ENCODE peak calls at places on chromosomes 4 and X, in ten cellular contexts. One of them, this sample, is unnamed. For H3K36me3, the result is how much of the 10 kb centered on the place peaks cover.

GRCh38 chr4:100581337-100581736 is 63.5 kb upstream of the EMCN start:
- DNase-seq in endodermal cell: no peak
- DNase-seq in colonic mucosa: no peak
- DNase-seq in body of pancreas: no peak
- DNase-seq in CD8-positive, alpha-beta T cell: no peak
- DNase-seq in heart right ventricle: no peak
- DNase-seq in effector memory CD4-positive, alpha-beta T cell: no peak
- DNase-seq in OCI-LY7: no peak
- DNase-seq in uterus: no peak
- DNase-seq in GM23338: no peak
- DNase-seq in this sample: peak

GRCh38 chr4:136864580-136865185 is 667.6 kb downstream of the PCDH18 start:
- DNase-seq in endodermal cell: peak
- DNase-seq in colonic mucosa: peak
- DNase-seq in body of pancreas: peak
- DNase-seq in CD8-positive, alpha-beta T cell: no peak
- DNase-seq in heart right ventricle: peak
- DNase-seq in effector memory CD4-positive, alpha-beta T cell: no peak
- DNase-seq in OCI-LY7: peak
- DNase-seq in uterus: peak
- DNase-seq in GM23338: peak
- DNase-seq in this sample: peak

GRCh38 chr4:25030283-25031076 is at the start of gene LGI2:
- DNase-seq in endodermal cell: peak
- DNase-seq in colonic mucosa: peak
- DNase-seq in body of pancreas: peak
- DNase-seq in CD8-positive, alpha-beta T cell: no peak
- DNase-seq in heart right ventricle: peak
- DNase-seq in effector memory CD4-positive, alpha-beta T cell: no peak
- DNase-seq in OCI-LY7: no peak
- DNase-seq in uterus: peak
- DNase-seq in GM23338: peak
- DNase-seq in this sample: peak

GRCh38 chr4:54571293-54571723 is 86.4 kb upstream of the KIT start:
- DNase-seq in endodermal cell: no peak
- DNase-seq in colonic mucosa: no peak
- DNase-seq in body of pancreas: no peak
- DNase-seq in CD8-positive, alpha-beta T cell: no peak
- DNase-seq in heart right ventricle: no peak
- DNase-seq in effector memory CD4-positive, alpha-beta T cell: no peak
- DNase-seq in OCI-LY7: no peak
- DNase-seq in uterus: no peak
- DNase-seq in GM23338: no peak
- DNase-seq in this sample: no peak

GRCh38 chrX:153564047-153564606 is 34.8 kb downstream of the CCNQ start:
- DNase-seq in endodermal cell: no peak
- DNase-seq in colonic mucosa: no peak
- DNase-seq in body of pancreas: no peak
- DNase-seq in CD8-positive, alpha-beta T cell: no peak
- DNase-seq in heart right ventricle: peak
- DNase-seq in effector memory CD4-positive, alpha-beta T cell: no peak
- DNase-seq in OCI-LY7: no peak
- DNase-seq in uterus: no peak
- DNase-seq in GM23338: no peak
- DNase-seq in this sample: peak

GRCh38 chrX:43939187-43939926 is 33.8 kb downstream of the NDP start:
- DNase-seq in endodermal cell: no peak
- DNase-seq in colonic mucosa: no peak
- DNase-seq in body of pancreas: no peak
- DNase-seq in CD8-positive, alpha-beta T cell: no peak
- DNase-seq in heart right ventricle: no peak
- DNase-seq in effector memory CD4-positive, alpha-beta T cell: no peak
- DNase-seq in OCI-LY7: no peak
- DNase-seq in uterus: no peak
- DNase-seq in GM23338: no peak
- DNase-seq in this sample: no peak

GRCh38 chrX:101397779-101398178 is 7.0 kb downstream of the RPL36A start:
- DNase-seq in endodermal cell: peak
- DNase-seq in colonic mucosa: no peak
- DNase-seq in body of pancreas: no peak
- DNase-seq in CD8-positive, alpha-beta T cell: no peak
- DNase-seq in heart right ventricle: no peak
- DNase-seq in effector memory CD4-positive, alpha-beta T cell: no peak
- DNase-seq in OCI-LY7: no peak
- DNase-seq in uterus: no peak
- DNase-seq in GM23338: peak
- DNase-seq in this sample: no peak

GRCh38 chrX:10233173-10233572 is 76.4 kb downstream of the CLCN4 start:
- DNase-seq in endodermal cell: no peak
- DNase-seq in colonic mucosa: no peak
- DNase-seq in body of pancreas: no peak
- DNase-seq in CD8-positive, alpha-beta T cell: no peak
- DNase-seq in heart right ventricle: no peak
- DNase-seq in effector memory CD4-positive, alpha-beta T cell: no peak
- DNase-seq in OCI-LY7: no peak
- DNase-seq in uterus: no peak
- DNase-seq in GM23338: no peak
- DNase-seq in this sample: peak

GRCh38 chr4:95304898-95305297 is 243.9 kb downstream of the UNC5C start:
- DNase-seq in endodermal cell: no peak
- DNase-seq in colonic mucosa: no peak
- DNase-seq in body of pancreas: no peak
- DNase-seq in CD8-positive, alpha-beta T cell: no peak
- DNase-seq in heart right ventricle: no peak
- DNase-seq in effector memory CD4-positive, alpha-beta T cell: no peak
- DNase-seq in OCI-LY7: no peak
- DNase-seq in uterus: no peak
- DNase-seq in GM23338: peak
- DNase-seq in this sample: peak

GRCh38 chrX:37380920-37381319 is 31.8 kb downstream of the PRRG1 start:
- DNase-seq in endodermal cell: no peak
- DNase-seq in colonic mucosa: peak
- DNase-seq in body of pancreas: peak
- DNase-seq in CD8-positive, alpha-beta T cell: no peak
- DNase-seq in heart right ventricle: peak
- DNase-seq in effector memory CD4-positive, alpha-beta T cell: no peak
- DNase-seq in OCI-LY7: no peak
- DNase-seq in uterus: no peak
- DNase-seq in GM23338: no peak
- DNase-seq in this sample: peak

GRCh38 chrX:32176510-32176909 is 1034.8 kb downstream of the DMD start:
- DNase-seq in endodermal cell: no peak
- DNase-seq in colonic mucosa: no peak
- DNase-seq in body of pancreas: no peak
- DNase-seq in CD8-positive, alpha-beta T cell: no peak
- DNase-seq in heart right ventricle: no peak
- DNase-seq in effector memory CD4-positive, alpha-beta T cell: no peak
- DNase-seq in OCI-LY7: no peak
- DNase-seq in uterus: no peak
- DNase-seq in GM23338: no peak
- DNase-seq in this sample: no peak

GRCh38 chrX:134734343-134735001 is 76.2 kb upstream of the PLAC1 start:
- DNase-seq in endodermal cell: no peak
- DNase-seq in colonic mucosa: no peak
- DNase-seq in body of pancreas: no peak
- DNase-seq in CD8-positive, alpha-beta T cell: no peak
- DNase-seq in heart right ventricle: no peak
- DNase-seq in effector memory CD4-positive, alpha-beta T cell: no peak
- DNase-seq in OCI-LY7: no peak
- DNase-seq in uterus: peak
- DNase-seq in GM23338: no peak
- DNase-seq in this sample: peak

GRCh38 chrX:95383778-95384177 is 1300.9 kb upstream of the DIAPH2 start:
- DNase-seq in endodermal cell: no peak
- DNase-seq in colonic mucosa: no peak
- DNase-seq in body of pancreas: no peak
- DNase-seq in CD8-positive, alpha-beta T cell: no peak
- DNase-seq in heart right ventricle: no peak
- DNase-seq in effector memory CD4-positive, alpha-beta T cell: no peak
- DNase-seq in OCI-LY7: no peak
- DNase-seq in uterus: no peak
- DNase-seq in GM23338: no peak
- DNase-seq in this sample: no peak

GRCh38 chrX:85905851-85906250 is 141.5 kb downstream of the CHM start:
- DNase-seq in endodermal cell: no peak
- DNase-seq in colonic mucosa: no peak
- DNase-seq in body of pancreas: no peak
- DNase-seq in CD8-positive, alpha-beta T cell: no peak
- DNase-seq in heart right ventricle: no peak
- DNase-seq in effector memory CD4-positive, alpha-beta T cell: no peak
- DNase-seq in OCI-LY7: no peak
- DNase-seq in uterus: no peak
- DNase-seq in GM23338: no peak
- DNase-seq in this sample: no peak

GRCh38 chrX:85907316-85907715 is 140.0 kb downstream of the CHM start:
- DNase-seq in endodermal cell: no peak
- DNase-seq in colonic mucosa: no peak
- DNase-seq in body of pancreas: no peak
- DNase-seq in CD8-positive, alpha-beta T cell: no peak
- DNase-seq in heart right ventricle: no peak
- DNase-seq in effector memory CD4-positive, alpha-beta T cell: no peak
- DNase-seq in OCI-LY7: no peak
- DNase-seq in uterus: no peak
- DNase-seq in GM23338: no peak
- DNase-seq in this sample: no peak

GRCh38 chrX:85906399-85906798 is 141.0 kb downstream of the CHM start:
- DNase-seq in endodermal cell: no peak
- DNase-seq in colonic mucosa: no peak
- DNase-seq in body of pancreas: no peak
- DNase-seq in CD8-positive, alpha-beta T cell: no peak
- DNase-seq in heart right ventricle: no peak
- DNase-seq in effector memory CD4-positive, alpha-beta T cell: no peak
- DNase-seq in OCI-LY7: no peak
- DNase-seq in uterus: no peak
- DNase-seq in GM23338: no peak
- DNase-seq in this sample: no peak

DNA sequence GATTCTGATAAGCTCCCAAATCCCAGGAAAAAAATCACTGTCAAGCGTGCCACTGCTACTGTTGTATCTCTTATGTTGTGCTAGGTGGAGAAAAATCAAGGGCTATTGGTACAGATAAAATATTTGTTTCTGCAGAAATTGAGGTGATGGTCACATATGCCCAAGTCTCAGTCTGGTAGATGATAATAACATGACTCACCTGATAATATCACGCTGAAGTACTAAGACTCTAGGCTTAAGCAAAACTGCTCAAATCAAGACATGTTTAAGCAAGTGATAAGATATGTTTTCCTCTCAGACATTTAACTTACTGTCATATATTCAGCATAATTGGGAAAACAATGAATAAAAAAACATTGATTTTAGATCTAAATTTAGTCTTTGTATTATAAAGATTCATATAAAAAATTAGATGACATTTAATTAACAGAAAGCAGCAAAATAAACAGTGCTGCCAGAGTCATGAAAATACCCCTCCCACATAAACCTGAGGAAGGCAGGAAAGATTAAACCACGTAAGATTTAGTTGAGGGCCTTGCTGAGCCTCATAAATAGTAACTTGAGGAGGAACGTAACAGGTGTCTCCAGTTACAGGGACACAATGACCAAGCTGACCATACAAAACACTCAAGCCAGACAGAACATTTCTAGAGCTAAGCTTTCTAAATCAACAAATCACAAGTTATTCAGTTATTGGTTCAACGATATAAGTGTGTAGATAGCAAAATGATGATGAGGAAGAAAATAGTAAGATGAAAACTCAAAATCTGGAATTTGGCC is 143.5 kb downstream of the CHM start:
- DNase-seq in endodermal cell: no peak
- DNase-seq in colonic mucosa: no peak
- DNase-seq in body of pancreas: no peak
- DNase-seq in CD8-positive, alpha-beta T cell: no peak
- DNase-seq in heart right ventricle: no peak
- DNase-seq in effector memory CD4-positive, alpha-beta T cell: no peak
- DNase-seq in OCI-LY7: no peak
- DNase-seq in uterus: no peak
- DNase-seq in GM23338: no peak
- DNase-seq in this sample: no peak
- H3K4me3 ChIP-seq in endodermal cell: no peak
- H3K4me3 ChIP-seq in colonic mucosa: no peak
- H3K4me3 ChIP-seq in body of pancreas: no peak
- H3K4me3 ChIP-seq in CD8-positive, alpha-beta T cell: no peak
- H3K4me3 ChIP-seq in heart right ventricle: no peak
- H3K4me3 ChIP-seq in effector memory CD4-positive, alpha-beta T cell: no peak
- H3K4me3 ChIP-seq in OCI-LY7: no peak
- H3K4me3 ChIP-seq in uterus: no peak
- H3K4me3 ChIP-seq in GM23338: no peak
- H3K4me3 ChIP-seq in this sample: no peak

GRCh38 chrX:63551856-63552255 is 200.7 kb upstream of the SPIN4 start:
- DNase-seq in endodermal cell: no peak
- DNase-seq in colonic mucosa: no peak
- DNase-seq in body of pancreas: no peak
- DNase-seq in CD8-positive, alpha-beta T cell: no peak
- DNase-seq in heart right ventricle: no peak
- DNase-seq in effector memory CD4-positive, alpha-beta T cell: no peak
- DNase-seq in OCI-LY7: no peak
- DNase-seq in uterus: no peak
- DNase-seq in GM23338: no peak
- DNase-seq in this sample: no peak
- H3K36me3 ChIP-seq in endodermal cell: under half
- H3K36me3 ChIP-seq in colonic mucosa: under half
- H3K36me3 ChIP-seq in body of pancreas: under half
- H3K36me3 ChIP-seq in CD8-positive, alpha-beta T cell: under half
- H3K36me3 ChIP-seq in heart right ventricle: under half
- H3K36me3 ChIP-seq in effector memory CD4-positive, alpha-beta T cell: under half
- H3K36me3 ChIP-seq in OCI-LY7: under half
- H3K36me3 ChIP-seq in uterus: under half
- H3K36me3 ChIP-seq in GM23338: under half
- H3K36me3 ChIP-seq in this sample: under half

GRCh38 chrX:140439455-140439854 is 65.4 kb downstream of the SOX3 start:
- DNase-seq in endodermal cell: peak
- DNase-seq in colonic mucosa: no peak
- DNase-seq in body of pancreas: peak
- DNase-seq in CD8-positive, alpha-beta T cell: no peak
- DNase-seq in heart right ventricle: no peak
- DNase-seq in effector memory CD4-positive, alpha-beta T cell: no peak
- DNase-seq in OCI-LY7: no peak
- DNase-seq in uterus: no peak
- DNase-seq in GM23338: peak
- DNase-seq in this sample: no peak
- H3K4me3 ChIP-seq in endodermal cell: no peak
- H3K4me3 ChIP-seq in colonic mucosa: no peak
- H3K4me3 ChIP-seq in body of pancreas: no peak
- H3K4me3 ChIP-seq in CD8-positive, alpha-beta T cell: no peak
- H3K4me3 ChIP-seq in heart right ventricle: peak
- H3K4me3 ChIP-seq in effector memory CD4-positive, alpha-beta T cell: no peak
- H3K4me3 ChIP-seq in OCI-LY7: no peak
- H3K4me3 ChIP-seq in uterus: no peak
- H3K4me3 ChIP-seq in GM23338: peak
- H3K4me3 ChIP-seq in this sample: no peak

DNA sequence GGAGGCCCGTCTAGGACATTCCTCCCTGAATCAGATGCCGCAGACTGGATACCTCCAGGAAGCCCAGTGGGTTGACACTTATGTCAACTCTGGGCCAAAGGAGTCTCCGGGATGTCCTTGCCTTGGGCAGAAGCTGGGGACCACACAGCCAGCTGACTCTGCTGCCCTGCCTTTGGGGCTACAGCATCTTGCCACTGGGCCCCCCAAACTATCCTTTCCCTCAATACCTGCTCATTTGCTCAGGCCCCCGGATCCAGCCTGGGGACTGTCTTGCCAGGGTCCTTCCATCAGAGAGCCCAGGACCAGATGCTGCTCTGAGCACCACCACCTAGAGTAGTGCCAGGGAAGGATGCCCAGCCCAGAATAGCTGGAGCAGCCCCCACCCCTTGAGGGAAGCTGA is 19.0 kb downstream of the RAB33A start:
- DNase-seq in endodermal cell: no peak
- DNase-seq in colonic mucosa: no peak
- DNase-seq in body of pancreas: no peak
- DNase-seq in CD8-positive, alpha-beta T cell: no peak
- DNase-seq in heart right ventricle: no peak
- DNase-seq in effector memory CD4-positive, alpha-beta T cell: no peak
- DNase-seq in OCI-LY7: no peak
- DNase-seq in uterus: no peak
- DNase-seq in GM23338: no peak
- DNase-seq in this sample: no peak
- H3K36me3 ChIP-seq in endodermal cell: under half
- H3K36me3 ChIP-seq in colonic mucosa: under half
- H3K36me3 ChIP-seq in body of pancreas: under half
- H3K36me3 ChIP-seq in CD8-positive, alpha-beta T cell: under half
- H3K36me3 ChIP-seq in heart right ventricle: under half
- H3K36me3 ChIP-seq in effector memory CD4-positive, alpha-beta T cell: under half
- H3K36me3 ChIP-seq in OCI-LY7: under half
- H3K36me3 ChIP-seq in uterus: under half
- H3K36me3 ChIP-seq in GM23338: under half
- H3K36me3 ChIP-seq in this sample: under half